ENCODE peak calls at places on chromosomes 6 and 20, in eight cellular contexts. One of them, this sample, is unnamed.

GRCh38 chr6:34574647-34575293 is 18.6 kb upstream of the SPDEF start:
- DNase-seq in activated CD4-positive, alpha-beta T cell treated with anti-CD3 and anti-CD28 coated beads, Interleukin-2, amount 50 U/mL, for 24 hours: no peak
- DNase-seq in HL-60: no peak
- DNase-seq in cardiac fibroblast: no peak
- DNase-seq in mesothelial cell of epicardium: no peak
- DNase-seq in iPS-NIHi11: no peak
- DNase-seq in CD4-positive, CD25-positive, alpha-beta regulatory T cell: no peak
- DNase-seq in NCI-H526 treated with DMSO at 0.1 percent for 48 hours: no peak
- DNase-seq in this sample: peak

GRCh38 chr6:152071843-152072242 is 264.4 kb downstream of the ESR1 start:
- DNase-seq in cardiac fibroblast: no peak
- DNase-seq in HL-60: no peak
- DNase-seq in mesothelial cell of epicardium: no peak
- DNase-seq in NCI-H526 treated with DMSO at 0.1 percent for 48 hours: no peak
- DNase-seq in CD4-positive, CD25-positive, alpha-beta regulatory T cell: no peak
- DNase-seq in activated CD4-positive, alpha-beta T cell treated with anti-CD3 and anti-CD28 coated beads, Interleukin-2, amount 50 U/mL, for 24 hours: no peak
- DNase-seq in iPS-NIHi11: no peak
- DNase-seq in this sample: no peak

GRCh38 chr6:47780510-47781356 is 1.1 kb upstream of the OPN5 start:
- DNase-seq in mesothelial cell of epicardium: no peak
- DNase-seq in NCI-H526 treated with DMSO at 0.1 percent for 48 hours: peak
- DNase-seq in activated CD4-positive, alpha-beta T cell treated with anti-CD3 and anti-CD28 coated beads, Interleukin-2, amount 50 U/mL, for 24 hours: peak
- DNase-seq in CD4-positive, CD25-positive, alpha-beta regulatory T cell: peak
- DNase-seq in HL-60: peak
- DNase-seq in iPS-NIHi11: peak
- DNase-seq in cardiac fibroblast: peak
- DNase-seq in this sample: peak

GRCh38 chr20:53352727-53353440 is 240.8 kb downstream of the ZNF217 start:
- DNase-seq in mesothelial cell of epicardium: no peak
- DNase-seq in HL-60: no peak
- DNase-seq in cardiac fibroblast: no peak
- DNase-seq in CD4-positive, CD25-positive, alpha-beta regulatory T cell: no peak
- DNase-seq in NCI-H526 treated with DMSO at 0.1 percent for 48 hours: no peak
- DNase-seq in activated CD4-positive, alpha-beta T cell treated with anti-CD3 and anti-CD28 coated beads, Interleukin-2, amount 50 U/mL, for 24 hours: no peak
- DNase-seq in iPS-NIHi11: no peak
- DNase-seq in this sample: no peak

GRCh38 chr6:26156105-26156849 is 69.0 kb downstream of the HFE start:
- DNase-seq in HL-60: peak
- DNase-seq in cardiac fibroblast: peak
- DNase-seq in CD4-positive, CD25-positive, alpha-beta regulatory T cell: peak
- DNase-seq in iPS-NIHi11: peak
- DNase-seq in activated CD4-positive, alpha-beta T cell treated with anti-CD3 and anti-CD28 coated beads, Interleukin-2, amount 50 U/mL, for 24 hours: peak
- DNase-seq in mesothelial cell of epicardium: peak
- DNase-seq in NCI-H526 treated with DMSO at 0.1 percent for 48 hours: peak
- DNase-seq in this sample: peak

GRCh38 chr20:57402206-57403125 is 11.3 kb downstream of the RBM38 start:
- DNase-seq in activated CD4-positive, alpha-beta T cell treated with anti-CD3 and anti-CD28 coated beads, Interleukin-2, amount 50 U/mL, for 24 hours: no peak
- DNase-seq in CD4-positive, CD25-positive, alpha-beta regulatory T cell: no peak
- DNase-seq in iPS-NIHi11: no peak
- DNase-seq in cardiac fibroblast: no peak
- DNase-seq in mesothelial cell of epicardium: no peak
- DNase-seq in HL-60: no peak
- DNase-seq in NCI-H526 treated with DMSO at 0.1 percent for 48 hours: no peak
- DNase-seq in this sample: peak

GRCh38 chr20:43559588-43559987 is 761 bp downstream of the SGK2 start:
- DNase-seq in cardiac fibroblast: no peak
- DNase-seq in NCI-H526 treated with DMSO at 0.1 percent for 48 hours: no peak
- DNase-seq in activated CD4-positive, alpha-beta T cell treated with anti-CD3 and anti-CD28 coated beads, Interleukin-2, amount 50 U/mL, for 24 hours: no peak
- DNase-seq in iPS-NIHi11: no peak
- DNase-seq in HL-60: no peak
- DNase-seq in CD4-positive, CD25-positive, alpha-beta regulatory T cell: no peak
- DNase-seq in mesothelial cell of epicardium: no peak
- DNase-seq in this sample: no peak

GRCh38 chr6:223763-224162 is 68.5 kb upstream of the DUSP22 start:
- DNase-seq in NCI-H526 treated with DMSO at 0.1 percent for 48 hours: no peak
- DNase-seq in CD4-positive, CD25-positive, alpha-beta regulatory T cell: no peak
- DNase-seq in mesothelial cell of epicardium: no peak
- DNase-seq in activated CD4-positive, alpha-beta T cell treated with anti-CD3 and anti-CD28 coated beads, Interleukin-2, amount 50 U/mL, for 24 hours: no peak
- DNase-seq in cardiac fibroblast: no peak
- DNase-seq in HL-60: no peak
- DNase-seq in iPS-NIHi11: no peak
- DNase-seq in this sample: no peak

GRCh38 chr20:60170116-60170515 is 211.9 kb downstream of the CDH26 start:
- DNase-seq in NCI-H526 treated with DMSO at 0.1 percent for 48 hours: no peak
- DNase-seq in mesothelial cell of epicardium: no peak
- DNase-seq in CD4-positive, CD25-positive, alpha-beta regulatory T cell: no peak
- DNase-seq in cardiac fibroblast: no peak
- DNase-seq in activated CD4-positive, alpha-beta T cell treated with anti-CD3 and anti-CD28 coated beads, Interleukin-2, amount 50 U/mL, for 24 hours: no peak
- DNase-seq in iPS-NIHi11: no peak
- DNase-seq in HL-60: peak
- DNase-seq in this sample: no peak

GRCh38 chr20:50012282-50013263 is 29.8 kb downstream of the SNAI1 start:
- DNase-seq in cardiac fibroblast: no peak
- DNase-seq in CD4-positive, CD25-positive, alpha-beta regulatory T cell: no peak
- DNase-seq in activated CD4-positive, alpha-beta T cell treated with anti-CD3 and anti-CD28 coated beads, Interleukin-2, amount 50 U/mL, for 24 hours: no peak
- DNase-seq in mesothelial cell of epicardium: no peak
- DNase-seq in HL-60: peak
- DNase-seq in iPS-NIHi11: no peak
- DNase-seq in NCI-H526 treated with DMSO at 0.1 percent for 48 hours: no peak
- DNase-seq in this sample: peak

GRCh38 chr6:111941686-111942330 is 68.6 kb upstream of the FYN start:
- DNase-seq in iPS-NIHi11: no peak
- DNase-seq in mesothelial cell of epicardium: no peak
- DNase-seq in activated CD4-positive, alpha-beta T cell treated with anti-CD3 and anti-CD28 coated beads, Interleukin-2, amount 50 U/mL, for 24 hours: no peak
- DNase-seq in HL-60: no peak
- DNase-seq in CD4-positive, CD25-positive, alpha-beta regulatory T cell: no peak
- DNase-seq in cardiac fibroblast: peak
- DNase-seq in NCI-H526 treated with DMSO at 0.1 percent for 48 hours: no peak
- DNase-seq in this sample: no peak

This sample was measured in H7.